ENCODE peak calls at places on chromosomes 11 and 22, in nine cellular contexts. One of them, this sample, is unnamed.

GRCh38 chr11:134360050-134360835 is 28.5 kb downstream of the GLB1L2 start:
- DNase-seq in AG10803: peak
- DNase-seq in testis: peak
- DNase-seq in bronchial epithelial cell: peak
- DNase-seq in fibroblast of mammary gland: peak
- DNase-seq in Panc1: peak
- DNase-seq in brain microvascular endothelial cell: peak
- DNase-seq in upper lobe of right lung: peak
- DNase-seq in lower leg skin: peak
- DNase-seq in this sample: peak

GRCh38 chr22:22692707-22693530 is 48.5 kb downstream of the GGTLC2 start:
- DNase-seq in AG10803: peak
- DNase-seq in testis: peak
- DNase-seq in bronchial epithelial cell: peak
- DNase-seq in fibroblast of mammary gland: peak
- DNase-seq in Panc1: no peak
- DNase-seq in brain microvascular endothelial cell: peak
- DNase-seq in upper lobe of right lung: no peak
- DNase-seq in lower leg skin: no peak
- DNase-seq in this sample: peak

GRCh38 chr11:58629857-58630256 is 7.4 kb downstream of the CNTF start:
- DNase-seq in AG10803: peak
- DNase-seq in testis: peak
- DNase-seq in bronchial epithelial cell: peak
- DNase-seq in fibroblast of mammary gland: peak
- DNase-seq in Panc1: peak
- DNase-seq in brain microvascular endothelial cell: peak
- DNase-seq in upper lobe of right lung: no peak
- DNase-seq in lower leg skin: no peak
- DNase-seq in this sample: peak

GRCh38 chr11:112885744-112886706 is 75.2 kb upstream of the NCAM1 start:
- DNase-seq in AG10803: no peak
- DNase-seq in testis: no peak
- DNase-seq in bronchial epithelial cell: peak
- DNase-seq in fibroblast of mammary gland: no peak
- DNase-seq in Panc1: no peak
- DNase-seq in brain microvascular endothelial cell: no peak
- DNase-seq in upper lobe of right lung: no peak
- DNase-seq in lower leg skin: no peak
- DNase-seq in this sample: no peak

GRCh38 chr11:94424662-94425061 is 23.4 kb upstream of the GPR83 start:
- DNase-seq in AG10803: peak
- DNase-seq in testis: no peak
- DNase-seq in bronchial epithelial cell: peak
- DNase-seq in fibroblast of mammary gland: peak
- DNase-seq in Panc1: no peak
- DNase-seq in brain microvascular endothelial cell: no peak
- DNase-seq in upper lobe of right lung: no peak
- DNase-seq in lower leg skin: no peak
- DNase-seq in this sample: peak

GRCh38 chr22:35914665-35915476 is 113.8 kb downstream of the RBFOX2 start:
- DNase-seq in AG10803: peak
- DNase-seq in testis: peak
- DNase-seq in bronchial epithelial cell: peak
- DNase-seq in fibroblast of mammary gland: peak
- DNase-seq in Panc1: peak
- DNase-seq in brain microvascular endothelial cell: peak
- DNase-seq in upper lobe of right lung: no peak
- DNase-seq in lower leg skin: peak
- DNase-seq in this sample: peak

GRCh38 chr22:41382098-41382578 is 396 bp downstream of the TEF start:
- DNase-seq in AG10803: peak
- DNase-seq in testis: peak
- DNase-seq in bronchial epithelial cell: no peak
- DNase-seq in fibroblast of mammary gland: peak
- DNase-seq in Panc1: no peak
- DNase-seq in brain microvascular endothelial cell: no peak
- DNase-seq in upper lobe of right lung: peak
- DNase-seq in lower leg skin: peak
- DNase-seq in this sample: peak

GRCh38 chr11:1499899-1500298 is 13.3 kb upstream of the MOB2 start:
- DNase-seq in AG10803: no peak
- DNase-seq in testis: no peak
- DNase-seq in bronchial epithelial cell: no peak
- DNase-seq in fibroblast of mammary gland: no peak
- DNase-seq in Panc1: no peak
- DNase-seq in brain microvascular endothelial cell: no peak
- DNase-seq in upper lobe of right lung: peak
- DNase-seq in lower leg skin: no peak
- DNase-seq in this sample: no peak

GRCh38 chr22:42367980-42368378 is 64.2 kb downstream of the NFAM1 start:
- DNase-seq in AG10803: no peak
- DNase-seq in testis: no peak
- DNase-seq in bronchial epithelial cell: no peak
- DNase-seq in fibroblast of mammary gland: no peak
- DNase-seq in Panc1: no peak
- DNase-seq in brain microvascular endothelial cell: no peak
- DNase-seq in upper lobe of right lung: no peak
- DNase-seq in lower leg skin: no peak
- DNase-seq in this sample: no peak

GRCh38 chr22:37378642-37379058 is 48.6 kb downstream of the ELFN2 start:
- DNase-seq in AG10803: no peak
- DNase-seq in testis: no peak
- DNase-seq in bronchial epithelial cell: peak
- DNase-seq in fibroblast of mammary gland: no peak
- DNase-seq in Panc1: no peak
- DNase-seq in brain microvascular endothelial cell: no peak
- DNase-seq in upper lobe of right lung: no peak
- DNase-seq in lower leg skin: no peak
- DNase-seq in this sample: no peak

GRCh38 chr11:119875841-119876600 is 147.0 kb upstream of the NECTIN1 start:
- DNase-seq in AG10803: no peak
- DNase-seq in testis: peak
- DNase-seq in bronchial epithelial cell: no peak
- DNase-seq in fibroblast of mammary gland: no peak
- DNase-seq in Panc1: no peak
- DNase-seq in brain microvascular endothelial cell: no peak
- DNase-seq in upper lobe of right lung: peak
- DNase-seq in lower leg skin: peak
- DNase-seq in this sample: peak

GRCh38 chr11:109036011-109036410 is 371.1 kb downstream of the DDX10 start:
- DNase-seq in AG10803: no peak
- DNase-seq in testis: no peak
- DNase-seq in bronchial epithelial cell: no peak
- DNase-seq in fibroblast of mammary gland: no peak
- DNase-seq in Panc1: no peak
- DNase-seq in brain microvascular endothelial cell: no peak
- DNase-seq in upper lobe of right lung: no peak
- DNase-seq in lower leg skin: no peak
- DNase-seq in this sample: peak

GRCh38 chr11:109035261-109035660 is 370.4 kb downstream of the DDX10 start:
- DNase-seq in AG10803: no peak
- DNase-seq in testis: no peak
- DNase-seq in bronchial epithelial cell: no peak
- DNase-seq in fibroblast of mammary gland: no peak
- DNase-seq in Panc1: no peak
- DNase-seq in brain microvascular endothelial cell: no peak
- DNase-seq in upper lobe of right lung: no peak
- DNase-seq in lower leg skin: no peak
- DNase-seq in this sample: no peak

GRCh38 chr11:109040303-109040702 is 375.4 kb downstream of the DDX10 start:
- DNase-seq in AG10803: no peak
- DNase-seq in testis: no peak
- DNase-seq in bronchial epithelial cell: no peak
- DNase-seq in fibroblast of mammary gland: no peak
- DNase-seq in Panc1: no peak
- DNase-seq in brain microvascular endothelial cell: no peak
- DNase-seq in upper lobe of right lung: no peak
- DNase-seq in lower leg skin: no peak
- DNase-seq in this sample: no peak

GRCh38 chr11:109039611-109040010 is 374.7 kb downstream of the DDX10 start:
- DNase-seq in AG10803: no peak
- DNase-seq in testis: no peak
- DNase-seq in bronchial epithelial cell: peak
- DNase-seq in fibroblast of mammary gland: peak
- DNase-seq in Panc1: no peak
- DNase-seq in brain microvascular endothelial cell: no peak
- DNase-seq in upper lobe of right lung: no peak
- DNase-seq in lower leg skin: no peak
- DNase-seq in this sample: peak

DNA sequence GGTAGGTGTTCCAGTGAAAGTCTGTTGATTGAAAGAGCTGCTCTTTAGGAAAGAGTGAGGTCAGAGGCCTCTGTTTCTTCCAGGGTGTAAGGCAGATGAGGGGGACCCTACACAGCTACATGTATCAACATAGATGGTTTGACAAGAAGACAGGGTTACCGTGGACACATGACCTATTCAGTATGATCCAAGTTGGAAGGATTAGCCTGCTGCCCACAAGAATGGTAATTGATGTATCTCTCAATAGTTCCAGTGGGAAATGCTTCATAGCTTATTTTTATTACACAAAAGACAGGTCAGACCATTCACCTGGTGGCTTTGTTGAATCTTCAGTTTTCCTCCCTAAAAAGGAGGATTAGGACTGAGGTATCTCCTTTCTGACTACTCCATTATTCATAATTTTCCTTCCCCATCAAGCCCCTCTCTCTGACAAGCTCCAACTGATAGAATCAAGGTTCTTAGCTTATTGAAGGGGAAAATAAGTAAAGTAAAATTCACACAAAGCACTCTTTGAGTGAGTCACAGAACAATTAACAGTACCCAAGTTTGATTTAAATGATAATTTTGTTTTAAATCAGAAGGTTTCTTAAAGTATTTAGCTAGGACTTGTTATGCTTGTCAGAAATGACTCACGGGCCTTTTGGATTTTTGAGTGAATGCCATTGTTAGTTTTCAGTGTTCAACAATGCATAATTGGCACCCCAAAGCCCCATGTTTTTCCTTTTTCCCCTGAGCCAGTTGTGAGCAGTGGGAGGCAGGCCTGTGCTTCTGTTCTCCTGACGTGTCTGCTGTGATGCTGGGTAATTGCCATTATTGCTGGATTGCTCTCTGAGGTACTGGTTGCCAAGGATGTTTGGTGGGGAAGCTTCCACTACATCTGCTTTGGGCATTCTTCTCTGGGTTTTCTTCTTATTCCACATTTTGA is 373.2 kb downstream of the DDX10 start:
- DNase-seq in AG10803: peak
- DNase-seq in testis: no peak
- DNase-seq in bronchial epithelial cell: peak
- DNase-seq in fibroblast of mammary gland: peak
- DNase-seq in Panc1: no peak
- DNase-seq in brain microvascular endothelial cell: peak
- DNase-seq in upper lobe of right lung: no peak
- DNase-seq in lower leg skin: peak
- DNase-seq in this sample: peak
- TF ChIP-seq CTCF in AG10803: peak
- TF ChIP-seq CTCF in testis: no peak
- TF ChIP-seq CTCF in bronchial epithelial cell: no peak
- TF ChIP-seq CTCF in fibroblast of mammary gland: no peak
- TF ChIP-seq CTCF in Panc1: no peak
- TF ChIP-seq CTCF in brain microvascular endothelial cell: no peak
- TF ChIP-seq CTCF in upper lobe of right lung: no peak
- TF ChIP-seq CTCF in lower leg skin: no peak
- TF ChIP-seq CTCF in this sample: peak

DNA sequence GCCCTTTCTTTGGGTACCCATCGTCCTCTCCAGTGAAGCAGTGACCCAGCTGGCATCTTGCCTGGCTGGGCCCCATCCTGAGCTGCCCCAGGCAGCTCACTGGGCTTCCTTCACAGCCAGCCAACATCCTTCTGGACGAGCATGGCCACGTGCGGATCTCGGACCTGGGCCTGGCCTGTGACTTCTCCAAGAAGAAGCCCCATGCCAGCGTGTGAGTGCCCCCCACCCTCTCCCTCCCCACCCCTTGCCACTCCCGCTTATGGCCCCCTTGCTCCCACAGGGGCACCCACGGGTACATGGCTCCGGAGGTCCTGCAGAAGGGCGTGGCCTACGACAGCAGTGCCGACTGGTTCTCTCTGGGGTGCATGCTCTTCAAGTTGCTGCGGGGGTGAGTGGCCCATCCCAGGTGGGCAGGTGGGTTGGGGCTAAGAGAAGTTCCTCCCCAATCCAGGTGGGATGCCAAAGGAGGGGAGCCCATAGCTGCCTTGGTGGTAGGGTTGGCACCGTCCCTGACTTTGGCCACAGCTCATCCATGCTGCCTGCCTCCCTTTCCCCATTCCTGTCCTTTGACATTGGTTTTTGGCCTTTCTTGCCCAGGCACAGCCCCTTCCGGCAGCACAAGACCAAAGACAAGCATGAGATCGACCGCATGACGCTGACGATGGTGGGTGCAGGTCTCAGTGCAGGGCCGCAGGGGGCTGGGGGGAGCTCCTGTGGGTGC is 6.8 kb upstream of the ANKRD13D start:
- DNase-seq in AG10803: no peak
- DNase-seq in testis: no peak
- DNase-seq in bronchial epithelial cell: no peak
- DNase-seq in fibroblast of mammary gland: no peak
- DNase-seq in Panc1: no peak
- DNase-seq in brain microvascular endothelial cell: no peak
- DNase-seq in upper lobe of right lung: peak
- DNase-seq in lower leg skin: no peak
- DNase-seq in this sample: no peak
- H3K4me3 ChIP-seq in AG10803: no peak
- H3K4me3 ChIP-seq in testis: no peak
- H3K4me3 ChIP-seq in bronchial epithelial cell: no peak
- H3K4me3 ChIP-seq in fibroblast of mammary gland: no peak
- H3K4me3 ChIP-seq in Panc1: no peak
- H3K4me3 ChIP-seq in brain microvascular endothelial cell: no peak
- H3K4me3 ChIP-seq in upper lobe of right lung: no peak
- H3K4me3 ChIP-seq in lower leg skin: no peak
- H3K4me3 ChIP-seq in this sample: no peak

GRCh38 chr22:31185056-31185455 is 25.1 kb downstream of the RNF185 start:
- DNase-seq in AG10803: peak
- DNase-seq in testis: no peak
- DNase-seq in bronchial epithelial cell: no peak
- DNase-seq in fibroblast of mammary gland: peak
- DNase-seq in Panc1: no peak
- DNase-seq in brain microvascular endothelial cell: no peak
- DNase-seq in upper lobe of right lung: no peak
- DNase-seq in lower leg skin: no peak
- DNase-seq in this sample: peak
- TF ChIP-seq CTCF in AG10803: no peak
- TF ChIP-seq CTCF in testis: no peak
- TF ChIP-seq CTCF in bronchial epithelial cell: no peak
- TF ChIP-seq CTCF in fibroblast of mammary gland: no peak
- TF ChIP-seq CTCF in Panc1: no peak
- TF ChIP-seq CTCF in brain microvascular endothelial cell: no peak
- TF ChIP-seq CTCF in upper lobe of right lung: no peak
- TF ChIP-seq CTCF in lower leg skin: no peak
- TF ChIP-seq CTCF in this sample: no peak

DNA sequence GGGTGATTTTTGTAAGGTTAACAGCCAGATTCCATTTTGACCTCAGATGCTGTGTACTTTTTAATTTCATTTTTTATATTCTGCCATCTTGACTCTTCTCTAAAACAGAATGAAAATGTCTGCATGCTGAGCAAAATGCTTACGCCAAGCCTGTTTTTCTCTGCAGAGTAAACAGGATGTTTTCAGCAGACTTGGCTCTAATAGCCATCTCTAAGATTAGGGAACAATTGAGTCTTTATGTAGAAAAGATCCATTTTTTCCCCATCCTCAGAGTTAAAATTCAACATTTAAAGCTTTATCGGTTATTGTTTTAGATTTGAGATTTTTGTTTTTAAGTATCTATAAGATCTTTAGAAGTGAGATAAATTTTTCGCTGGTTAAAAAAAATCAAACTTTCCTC is 17.7 kb upstream of the ADSL start:
- DNase-seq in AG10803: no peak
- DNase-seq in testis: no peak
- DNase-seq in bronchial epithelial cell: no peak
- DNase-seq in fibroblast of mammary gland: no peak
- DNase-seq in Panc1: no peak
- DNase-seq in brain microvascular endothelial cell: no peak
- DNase-seq in upper lobe of right lung: no peak
- DNase-seq in lower leg skin: no peak
- DNase-seq in this sample: no peak
- H3K4me3 ChIP-seq in AG10803: no peak
- H3K4me3 ChIP-seq in testis: no peak
- H3K4me3 ChIP-seq in bronchial epithelial cell: no peak
- H3K4me3 ChIP-seq in fibroblast of mammary gland: no peak
- H3K4me3 ChIP-seq in Panc1: no peak
- H3K4me3 ChIP-seq in brain microvascular endothelial cell: no peak
- H3K4me3 ChIP-seq in upper lobe of right lung: no peak
- H3K4me3 ChIP-seq in lower leg skin: no peak
- H3K4me3 ChIP-seq in this sample: no peak

This sample was measured in fibroblast of the aortic adventitia.